ENCODE peak calls at places on chromosomes 5 and 9, in six cellular contexts. One of them, this sample, is unnamed.

GRCh38 chr9:127733609-127734008 is 1.5 kb downstream of the TOR2A start:
- DNase-seq in PC-3: no peak
- DNase-seq in colonic mucosa: no peak
- DNase-seq in NCI-H82: no peak
- DNase-seq in activated CD8-positive, alpha-beta T cell treated with anti-CD3 and anti-CD28 coated beads for 36 hours: no peak
- DNase-seq in T-helper 1 cell: no peak
- DNase-seq in this sample: no peak

GRCh38 chr9:99590879-99591278 is 230.8 kb upstream of the NR4A3 start:
- DNase-seq in colonic mucosa: no peak
- DNase-seq in T-helper 1 cell: no peak
- DNase-seq in activated CD8-positive, alpha-beta T cell treated with anti-CD3 and anti-CD28 coated beads for 36 hours: no peak
- DNase-seq in PC-3: no peak
- DNase-seq in NCI-H82: no peak
- DNase-seq in this sample: no peak

GRCh38 chr9:119283118-119283794 is 86.0 kb downstream of the BRINP1 start:
- DNase-seq in PC-3: no peak
- DNase-seq in NCI-H82: no peak
- DNase-seq in colonic mucosa: no peak
- DNase-seq in activated CD8-positive, alpha-beta T cell treated with anti-CD3 and anti-CD28 coated beads for 36 hours: no peak
- DNase-seq in T-helper 1 cell: no peak
- DNase-seq in this sample: no peak

GRCh38 chr9:35341585-35341984 is 148.3 kb upstream of the RUSC2 start:
- DNase-seq in colonic mucosa: no peak
- DNase-seq in PC-3: no peak
- DNase-seq in activated CD8-positive, alpha-beta T cell treated with anti-CD3 and anti-CD28 coated beads for 36 hours: no peak
- DNase-seq in NCI-H82: no peak
- DNase-seq in T-helper 1 cell: no peak
- DNase-seq in this sample: peak; percentile 62

GRCh38 chr5:102750435-102750834 is 4.7 kb upstream of the PAM start:
- DNase-seq in activated CD8-positive, alpha-beta T cell treated with anti-CD3 and anti-CD28 coated beads for 36 hours: no peak
- DNase-seq in NCI-H82: no peak
- DNase-seq in colonic mucosa: no peak
- DNase-seq in PC-3: no peak
- DNase-seq in T-helper 1 cell: no peak
- DNase-seq in this sample: no peak

GRCh38 chr5:34847552-34847951 is 8.6 kb downstream of the TTC23L start:
- DNase-seq in colonic mucosa: no peak
- DNase-seq in NCI-H82: no peak
- DNase-seq in activated CD8-positive, alpha-beta T cell treated with anti-CD3 and anti-CD28 coated beads for 36 hours: no peak
- DNase-seq in PC-3: no peak
- DNase-seq in T-helper 1 cell: no peak
- DNase-seq in this sample: no peak

GRCh38 chr5:135203593-135204036 is 169.6 kb upstream of the PITX1 start:
- DNase-seq in PC-3: peak; percentile 59
- DNase-seq in activated CD8-positive, alpha-beta T cell treated with anti-CD3 and anti-CD28 coated beads for 36 hours: no peak
- DNase-seq in NCI-H82: peak; percentile 57
- DNase-seq in colonic mucosa: no peak
- DNase-seq in T-helper 1 cell: peak; percentile 5
- DNase-seq in this sample: no peak

GRCh38 chr5:123119334-123119986 is 30.4 kb downstream of the PRDM6 start:
- DNase-seq in NCI-H82: peak; percentile 33
- DNase-seq in T-helper 1 cell: peak; percentile 8
- DNase-seq in PC-3: no peak
- DNase-seq in activated CD8-positive, alpha-beta T cell treated with anti-CD3 and anti-CD28 coated beads for 36 hours: no peak
- DNase-seq in colonic mucosa: no peak
- DNase-seq in this sample: no peak

GRCh38 chr9:70049236-70049635 is 5.6 kb downstream of the MAMDC2 start:
- DNase-seq in NCI-H82: no peak
- DNase-seq in activated CD8-positive, alpha-beta T cell treated with anti-CD3 and anti-CD28 coated beads for 36 hours: no peak
- DNase-seq in colonic mucosa: peak; percentile 57
- DNase-seq in PC-3: peak; percentile 55
- DNase-seq in T-helper 1 cell: no peak
- DNase-seq in this sample: peak; percentile 90

GRCh38 chr9:73079326-73079725 is 72.3 kb upstream of the ANXA1 start:
- DNase-seq in PC-3: peak; percentile 67
- DNase-seq in T-helper 1 cell: no peak
- DNase-seq in colonic mucosa: no peak
- DNase-seq in activated CD8-positive, alpha-beta T cell treated with anti-CD3 and anti-CD28 coated beads for 36 hours: no peak
- DNase-seq in NCI-H82: no peak
- DNase-seq in this sample: no peak

GRCh38 chr5:83450183-83450839 is 21.2 kb upstream of the VCAN start:
- DNase-seq in PC-3: peak; percentile 81
- DNase-seq in colonic mucosa: no peak
- DNase-seq in NCI-H82: no peak
- DNase-seq in T-helper 1 cell: no peak
- DNase-seq in activated CD8-positive, alpha-beta T cell treated with anti-CD3 and anti-CD28 coated beads for 36 hours: no peak
- DNase-seq in this sample: no peak

GRCh38 chr5:25662610-25663009 is 1017.8 kb upstream of the CDH10 start:
- DNase-seq in activated CD8-positive, alpha-beta T cell treated with anti-CD3 and anti-CD28 coated beads for 36 hours: no peak
- DNase-seq in PC-3: no peak
- DNase-seq in T-helper 1 cell: no peak
- DNase-seq in colonic mucosa: no peak
- DNase-seq in NCI-H82: no peak
- DNase-seq in this sample: no peak

GRCh38 chr5:65978251-65978650 is 51.9 kb downstream of the ERBIN start:
- DNase-seq in NCI-H82: no peak
- DNase-seq in T-helper 1 cell: no peak
- DNase-seq in colonic mucosa: no peak
- DNase-seq in PC-3: no peak
- DNase-seq in activated CD8-positive, alpha-beta T cell treated with anti-CD3 and anti-CD28 coated beads for 36 hours: no peak
- DNase-seq in this sample: no peak

GRCh38 chr9:126861707-126862460 is 1.4 kb downstream of the ZBTB34 start:
- DNase-seq in NCI-H82: peak; percentile 55
- DNase-seq in T-helper 1 cell: peak; percentile 14
- DNase-seq in activated CD8-positive, alpha-beta T cell treated with anti-CD3 and anti-CD28 coated beads for 36 hours: peak; percentile 13
- DNase-seq in PC-3: peak; percentile 10
- DNase-seq in colonic mucosa: peak; percentile 46
- DNase-seq in this sample: no peak

GRCh38 chr5:135545115-135545514 is 9.4 kb upstream of the NEUROG1 start:
- DNase-seq in NCI-H82: no peak
- DNase-seq in colonic mucosa: no peak
- DNase-seq in T-helper 1 cell: no peak
- DNase-seq in activated CD8-positive, alpha-beta T cell treated with anti-CD3 and anti-CD28 coated beads for 36 hours: no peak
- DNase-seq in PC-3: no peak
- DNase-seq in this sample: no peak

GRCh38 chr9:128555180-128555721 is 2.9 kb downstream of the SPTAN1 start:
- DNase-seq in activated CD8-positive, alpha-beta T cell treated with anti-CD3 and anti-CD28 coated beads for 36 hours: no peak
- DNase-seq in colonic mucosa: peak; percentile 43
- DNase-seq in NCI-H82: no peak
- DNase-seq in PC-3: peak; percentile 82
- DNase-seq in T-helper 1 cell: no peak
- DNase-seq in this sample: no peak

GRCh38 chr5:84383816-84384603 is 670 bp downstream of the EDIL3 start:
- DNase-seq in T-helper 1 cell: no peak
- DNase-seq in PC-3: peak; percentile 53
- DNase-seq in colonic mucosa: peak; percentile 55
- DNase-seq in activated CD8-positive, alpha-beta T cell treated with anti-CD3 and anti-CD28 coated beads for 36 hours: no peak
- DNase-seq in NCI-H82: peak; percentile 68
- DNase-seq in this sample: peak; percentile 20

GRCh38 chr9:11158676-11159075 is 545.9 kb upstream of the PTPRD start:
- DNase-seq in activated CD8-positive, alpha-beta T cell treated with anti-CD3 and anti-CD28 coated beads for 36 hours: no peak
- DNase-seq in NCI-H82: no peak
- DNase-seq in T-helper 1 cell: no peak
- DNase-seq in PC-3: peak; percentile 12
- DNase-seq in colonic mucosa: no peak
- DNase-seq in this sample: no peak

GRCh38 chr5:65932676-65933075 is 6.3 kb downstream of the ERBIN start:
- DNase-seq in T-helper 1 cell: no peak
- DNase-seq in NCI-H82: no peak
- DNase-seq in PC-3: no peak
- DNase-seq in colonic mucosa: no peak
- DNase-seq in activated CD8-positive, alpha-beta T cell treated with anti-CD3 and anti-CD28 coated beads for 36 hours: no peak
- DNase-seq in this sample: no peak

GRCh38 chr5:135600141-135600570 is 21.4 kb upstream of the CXCL14 start:
- DNase-seq in activated CD8-positive, alpha-beta T cell treated with anti-CD3 and anti-CD28 coated beads for 36 hours: no peak
- DNase-seq in PC-3: no peak
- DNase-seq in colonic mucosa: no peak
- DNase-seq in NCI-H82: no peak
- DNase-seq in T-helper 1 cell: no peak
- DNase-seq in this sample: no peak

GRCh38 chr9:95649801-95650213 is 133.0 kb upstream of the PTCH1 start:
- DNase-seq in PC-3: no peak
- DNase-seq in NCI-H82: no peak
- DNase-seq in colonic mucosa: no peak
- DNase-seq in T-helper 1 cell: no peak
- DNase-seq in activated CD8-positive, alpha-beta T cell treated with anti-CD3 and anti-CD28 coated beads for 36 hours: no peak
- DNase-seq in this sample: no peak

GRCh38 chr5:168943999-168944398 is 356.9 kb downstream of the SLIT3 start:
- DNase-seq in activated CD8-positive, alpha-beta T cell treated with anti-CD3 and anti-CD28 coated beads for 36 hours: no peak
- DNase-seq in PC-3: no peak
- DNase-seq in T-helper 1 cell: no peak
- DNase-seq in NCI-H82: peak; percentile 99
- DNase-seq in colonic mucosa: no peak
- DNase-seq in this sample: no peak